ENCODE peak calls at places on chromosomes 12 and 14, in five cellular contexts. G is psoas muscle, B is HCT116, N is ovary, X is GM12865. Z is an unnamed sample.

GRCh38 chr14:20998674-20999366 is at the start of gene SLC39A2:
- DNase-seq in G (no peak), B (peak), N (no peak), X (no peak), Z (peak)

GRCh38 chr14:35533357-35534129 is 421 bp upstream of the INSM2 start:
- DNase-seq in G (peak), B (no peak), N (peak), X (peak), Z (no peak)

GRCh38 chr14:91892918-91893527 is 25.7 kb upstream of the TC2N start:
- DNase-seq in G (no peak), B (peak), N (no peak), X (peak), Z (no peak)

GRCh38 chr12:131050463-131051154 is 96.9 kb downstream of the ADGRD1 start:
- DNase-seq in G (peak), B (no peak), N (no peak), X (no peak), Z (no peak)

GRCh38 chr14:35261774-35262173 is 30.4 kb upstream of the PSMA6 start:
- DNase-seq in G (no peak), B (no peak), N (no peak), X (peak), Z (no peak)

GRCh38 chr12:130266751-130267150 is 70.9 kb upstream of the PIWIL1 start:
- DNase-seq in G (no peak), B (no peak), N (no peak), X (no peak), Z (no peak)

GRCh38 chr12:90084018-90084417 is 375.4 kb upstream of the ATP2B1 start:
- DNase-seq in G (no peak), B (no peak), N (no peak), X (no peak), Z (no peak)

GRCh38 chr14:38256358-38256840 is 506 bp upstream of the CLEC14A start:
- DNase-seq in G (no peak), B (no peak), N (no peak), X (no peak), Z (no peak)

GRCh38 chr12:131988054-131988796 is 38.5 kb downstream of the EP400 start:
- DNase-seq in G (no peak), B (no peak), N (peak), X (no peak), Z (no peak)

GRCh38 chr12:26028953-26029740 is 70.7 kb downstream of the RASSF8 start:
- DNase-seq in G (no peak), B (peak), N (no peak), X (peak), Z (peak)

GRCh38 chr12:64172143-64172970 is 49.7 kb downstream of the KICS2 start:
- DNase-seq in G (no peak), B (no peak), N (no peak), X (no peak), Z (no peak)

GRCh38 chr12:22729898-22730443 is 105.0 kb downstream of the ETNK1 start:
- DNase-seq in G (no peak), B (no peak), N (no peak), X (no peak), Z (no peak)

GRCh38 chr14:87799400-87799799 is 193.6 kb downstream of the GALC start:
- DNase-seq in G (no peak), B (no peak), N (no peak), X (no peak), Z (no peak)

GRCh38 chr14:102182901-102183619 is 43.4 kb downstream of the WDR20 start:
- DNase-seq in G (no peak), B (no peak), N (no peak), X (no peak), Z (no peak)

GRCh38 chr12:29499235-29499634 is 1.7 kb upstream of the OVCH1 start:
- DNase-seq in G (no peak), B (no peak), N (no peak), X (peak), Z (no peak)
- H3K4me3 ChIP-seq in G (no peak), B (no peak), N (no peak), X (no peak), Z (no peak)

DNA sequence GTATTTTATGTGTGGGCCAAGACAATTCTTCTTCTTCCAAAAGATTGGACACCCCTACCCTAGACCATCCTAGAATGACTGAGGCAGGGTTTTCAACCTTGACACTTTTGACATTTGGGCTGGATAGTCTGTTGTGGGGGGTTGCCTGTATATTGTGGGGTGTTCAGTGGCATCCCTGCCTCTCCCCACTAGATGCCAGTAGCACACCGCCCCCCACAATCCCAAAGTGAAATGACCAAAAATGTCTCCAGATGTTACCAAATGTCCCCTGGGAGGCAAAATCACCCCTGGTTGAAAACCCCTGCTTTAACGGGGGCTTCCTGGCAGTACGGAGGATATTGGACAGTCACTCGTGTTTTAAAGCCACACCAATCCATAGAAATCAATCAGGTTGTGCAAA is 219.6 kb downstream of the PHETA1 start:
- DNase-seq in G (no peak), B (no peak), N (no peak), X (no peak), Z (no peak)
- TF ChIP-seq CTCF in G (no peak), B (no peak), N (no peak), X (peak), Z (peak)

GRCh38 chr12:94187351-94187750 is 39.0 kb downstream of the PLXNC1 start:
- DNase-seq in G (no peak), B (no peak), N (no peak), X (no peak), Z (no peak)
- H3K4me3 ChIP-seq in G (no peak), B (no peak), N (no peak), X (no peak), Z (peak)

GRCh38 chr12:68785358-68785757 is 22.6 kb upstream of the MDM2 start:
- DNase-seq in G (no peak), B (no peak), N (no peak), X (no peak), Z (no peak)

GRCh38 chr12:68785823-68786222 is 22.2 kb upstream of the MDM2 start:
- DNase-seq in G (no peak), B (no peak), N (no peak), X (no peak), Z (no peak)

GRCh38 chr12:68789144-68789878 is 18.7 kb upstream of the MDM2 start:
- DNase-seq in G (no peak), B (no peak), N (no peak), X (no peak), Z (no peak)

GRCh38 chr12:68788554-68789143 is 19.3 kb upstream of the MDM2 start:
- DNase-seq in G (no peak), B (no peak), N (no peak), X (no peak), Z (no peak)

GRCh38 chr12:68786929-68787328 is 21.0 kb upstream of the MDM2 start:
- DNase-seq in G (no peak), B (no peak), N (no peak), X (peak), Z (no peak)
- TF ChIP-seq CTCF in G (peak), B (peak), N (no peak), X (peak), Z (peak)

DNA sequence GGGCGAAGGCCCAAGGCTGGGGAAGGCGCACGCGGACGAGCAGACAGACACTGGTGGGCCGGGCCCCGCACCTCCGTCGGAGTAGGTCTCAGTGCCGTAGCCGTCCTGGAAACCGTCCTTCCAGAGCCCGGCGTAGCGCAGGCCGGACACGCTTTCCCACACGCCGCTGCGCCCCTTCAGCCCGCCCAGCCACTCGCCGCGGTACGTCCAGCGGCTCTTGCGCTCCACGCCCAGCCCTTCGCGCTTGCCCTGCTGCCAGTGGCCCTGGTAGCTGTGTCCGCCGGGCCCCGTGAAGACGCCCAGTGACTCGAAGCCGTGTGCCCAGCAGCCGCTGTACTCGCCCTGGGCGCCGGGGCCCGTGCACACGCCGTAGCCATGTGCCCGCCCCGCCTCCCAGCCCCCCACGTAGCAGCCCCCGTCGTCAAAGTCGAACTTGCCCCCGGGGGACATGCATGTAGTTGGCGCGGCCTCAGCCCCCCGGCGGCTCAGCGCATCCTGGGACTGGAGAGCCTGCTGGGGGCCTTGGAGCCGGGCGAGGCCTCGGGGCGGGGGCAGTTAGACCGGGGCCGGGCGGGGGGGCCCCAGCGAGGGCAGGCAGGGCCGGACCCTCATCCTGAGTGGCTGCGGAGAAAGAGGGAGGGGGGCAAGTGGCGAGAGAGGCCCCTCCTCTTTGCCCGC is 1.4 kb downstream of the JPH4 start:
- DNase-seq in G (no peak), B (no peak), N (peak), X (no peak), Z (no peak)
- H3K4me3 ChIP-seq in G (peak), B (no peak), N (peak), X (peak), Z (no peak)

Z was measured in HFF-Myc.